ENCODE peak calls at places on chromosomes 13 and 19, in five cellular contexts. A is tibial nerve, I is fibroblast of mammary gland, N is fibroblast of the aortic adventitia, X is stomach. S is an unnamed sample.

GRCh38 chr13:58655086-58655485 is 1023.5 kb downstream of the PCDH17 start:
- DNase-seq in A (no peak), I (no peak), N (no peak), X (no peak), S (no peak)

GRCh38 chr13:63902141-63902540 is 2486.5 kb upstream of the PCDH20 start:
- DNase-seq in A (no peak), I (no peak), N (no peak), X (no peak), S (no peak)

GRCh38 chr19:7515091-7515470 is 822 bp upstream of the ZNF358 start:
- DNase-seq in A (no peak), I (no peak), N (no peak), X (peak), S (no peak)

GRCh38 chr19:42942187-42942789 is 5.3 kb upstream of the PSG7 start:
- DNase-seq in A (no peak), I (peak), N (peak), X (no peak), S (no peak)

GRCh38 chr13:94309997-94310842 is 169.3 kb downstream of the DCT start:
- DNase-seq in A (no peak), I (peak), N (peak), X (no peak), S (peak)

GRCh38 chr19:13825489-13826475 is 30.5 kb downstream of the ZSWIM4 start:
- DNase-seq in A (no peak), I (no peak), N (no peak), X (no peak), S (no peak)

GRCh38 chr19:7685546-7686445 is 5.2 kb downstream of the TRAPPC5 start:
- DNase-seq in A (no peak), I (no peak), N (no peak), X (no peak), S (no peak)

GRCh38 chr13:88601949-88602348 is 930.8 kb downstream of the SLITRK5 start:
- DNase-seq in A (no peak), I (no peak), N (no peak), X (no peak), S (no peak)

GRCh38 chr13:53873558-53873957 is 844.9 kb downstream of the OLFM4 start:
- DNase-seq in A (no peak), I (no peak), N (no peak), X (no peak), S (no peak)

GRCh38 chr19:41025871-41026270 is 34.8 kb downstream of the CYP2B6 start:
- DNase-seq in A (no peak), I (no peak), N (no peak), X (no peak), S (no peak)

GRCh38 chr19:33344210-33344609 is 29.3 kb upstream of the CEBPG start:
- DNase-seq in A (no peak), I (peak), N (peak), X (no peak), S (no peak)

GRCh38 chr19:9709305-9709704 is 34.4 kb upstream of the ZNF562 start:
- DNase-seq in A (no peak), I (no peak), N (no peak), X (no peak), S (no peak)

GRCh38 chr13:94415484-94415883 is 64.0 kb downstream of the DCT start:
- DNase-seq in A (no peak), I (no peak), N (no peak), X (no peak), S (no peak)

GRCh38 chr13:99972190-99972731 is 694 bp upstream of the ZIC5 start:
- DNase-seq in A (no peak), I (no peak), N (no peak), X (no peak), S (no peak)

GRCh38 chr13:99969934-99970760 is 1.4 kb downstream of the ZIC5 start:
- DNase-seq in A (no peak), I (peak), N (no peak), X (no peak), S (no peak)

GRCh38 chr13:99970761-99971575 is 599 bp downstream of the ZIC5 start:
- DNase-seq in A (no peak), I (no peak), N (no peak), X (no peak), S (no peak)

GRCh38 chr13:99973163-99973785 is 1.7 kb upstream of the ZIC5 start:
- DNase-seq in A (no peak), I (no peak), N (no peak), X (no peak), S (no peak)

GRCh38 chr13:99971576-99972189 is at the start of gene ZIC5:
- DNase-seq in A (no peak), I (no peak), N (no peak), X (no peak), S (peak)
- H3K4me3 ChIP-seq in A (no peak), I (no peak), N (no peak), X (peak), S (peak)

GRCh38 chr19:54415208-54415900 is at the start of gene TTYH1:
- DNase-seq in A (no peak), I (no peak), N (no peak), X (no peak), S (no peak)
- TF ChIP-seq CTCF in A (peak), I (no peak), N (peak), X (peak), S (no peak)

GRCh38 chr13:75759531-75759930 is 123.4 kb downstream of the LMO7 start:
- DNase-seq in A (no peak), I (no peak), N (no peak), X (no peak), S (no peak)

GRCh38 chr13:75762066-75762937 is 126.2 kb downstream of the LMO7 start:
- DNase-seq in A (no peak), I (peak), N (peak), X (peak), S (no peak)

GRCh38 chr13:75760182-75760981 is 124.3 kb downstream of the LMO7 start:
- DNase-seq in A (no peak), I (peak), N (no peak), X (peak), S (no peak)

GRCh38 chr13:75762967-75763366 is 126.8 kb downstream of the LMO7 start:
- DNase-seq in A (no peak), I (no peak), N (no peak), X (no peak), S (no peak)

DNA sequence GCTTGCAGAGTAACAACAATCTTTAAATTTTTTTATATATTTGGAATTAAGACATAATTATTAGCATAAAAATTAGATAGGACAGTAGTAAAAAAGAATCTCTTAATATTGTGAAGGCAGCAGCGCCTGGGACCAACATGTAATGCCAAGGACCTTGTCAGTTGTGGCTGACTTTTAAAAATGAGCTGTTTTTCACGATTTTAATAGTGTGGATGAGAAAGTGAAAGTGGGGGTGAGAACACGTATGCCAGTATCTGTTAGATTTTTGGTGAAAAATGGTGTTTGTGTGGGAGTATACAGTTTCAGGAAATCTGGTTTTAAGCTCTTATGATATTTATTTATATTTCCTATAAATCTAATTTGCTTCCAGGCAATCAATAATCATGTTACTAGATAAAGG is 125.2 kb downstream of the LMO7 start:
- DNase-seq in A (no peak), I (no peak), N (peak), X (no peak), S (no peak)
- H3K4me3 ChIP-seq in A (peak), I (peak), N (peak), X (peak), S (no peak)

GRCh38 chr19:38233740-38234251 is 9.8 kb upstream of the DPF1 start:
- DNase-seq in A (peak), I (peak), N (peak), X (peak), S (no peak)
- TF ChIP-seq CTCF in A (peak), I (peak), N (peak), X (peak), S (peak)

GRCh38 chr13:50690020-50690419 is 153.5 kb downstream of the DLEU7 start:
- DNase-seq in A (no peak), I (no peak), N (no peak), X (no peak), S (no peak)

GRCh38 chr13:50691682-50692263 is 151.7 kb downstream of the DLEU7 start:
- DNase-seq in A (no peak), I (no peak), N (peak), X (no peak), S (no peak)

GRCh38 chr13:50693755-50694154 is 149.7 kb downstream of the DLEU7 start:
- DNase-seq in A (no peak), I (no peak), N (peak), X (peak), S (peak)

GRCh38 chr13:50691176-50691681 is 152.3 kb downstream of the DLEU7 start:
- DNase-seq in A (no peak), I (no peak), N (peak), X (no peak), S (no peak)

GRCh38 chr13:50692396-50692915 is 151.0 kb downstream of the DLEU7 start:
- DNase-seq in A (no peak), I (no peak), N (no peak), X (no peak), S (no peak)
- H3K4me3 ChIP-seq in A (no peak), I (no peak), N (no peak), X (no peak), S (no peak)

GRCh38 chr13:43238341-43239083 is 215.1 kb downstream of the DNAJC15 start:
- DNase-seq in A (no peak), I (no peak), N (no peak), X (no peak), S (no peak)
- TF ChIP-seq CTCF in A (no peak), I (no peak), N (no peak), X (no peak), S (no peak)

DNA sequence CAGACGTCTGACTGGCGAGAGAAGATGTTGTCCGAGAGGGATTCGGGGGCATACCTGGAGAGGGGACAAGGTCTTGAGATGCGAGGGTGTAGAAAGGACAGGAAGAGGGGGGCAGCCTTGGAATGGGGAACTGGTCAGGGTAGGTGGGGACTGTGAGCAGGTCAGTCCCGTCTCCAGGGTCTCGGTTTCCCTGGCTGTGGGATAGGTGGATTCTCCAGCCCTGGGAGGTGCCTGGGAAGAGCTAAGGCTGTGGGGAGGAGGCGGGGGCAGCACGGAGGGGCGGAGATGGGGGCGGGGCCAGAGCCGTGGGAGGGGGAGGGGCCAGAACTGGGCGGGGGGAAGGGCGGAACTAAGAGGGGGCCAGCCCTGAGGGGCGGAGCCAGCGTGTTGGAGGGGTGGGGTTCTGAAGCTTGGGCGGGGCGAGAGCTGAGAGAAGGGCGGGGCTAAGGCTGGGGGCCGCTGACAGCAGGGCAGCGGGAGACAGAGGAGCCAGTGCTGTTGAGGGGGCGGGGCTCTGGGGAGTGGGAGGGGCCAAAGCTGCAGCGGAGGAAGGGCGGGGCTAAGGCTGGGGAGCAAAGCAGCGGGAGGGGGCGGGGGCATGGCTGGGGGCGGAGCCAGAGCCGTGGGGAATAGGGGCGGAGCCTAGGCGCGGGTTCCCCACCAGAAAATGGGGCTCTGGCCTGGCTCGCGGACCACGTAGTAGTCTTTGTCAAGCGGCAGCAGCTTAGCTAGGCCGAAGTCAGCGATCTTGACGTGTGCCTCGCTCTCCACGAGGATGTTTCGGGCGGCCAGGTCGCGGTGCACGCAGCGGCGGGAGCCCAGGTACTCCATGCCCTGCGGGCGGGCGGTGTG is 9.5 kb upstream of the INSL3 start:
- DNase-seq in A (peak), I (peak), N (peak), X (peak), S (no peak)
- H3K4me3 ChIP-seq in A (no peak), I (peak), N (peak), X (peak), S (peak)

DNA sequence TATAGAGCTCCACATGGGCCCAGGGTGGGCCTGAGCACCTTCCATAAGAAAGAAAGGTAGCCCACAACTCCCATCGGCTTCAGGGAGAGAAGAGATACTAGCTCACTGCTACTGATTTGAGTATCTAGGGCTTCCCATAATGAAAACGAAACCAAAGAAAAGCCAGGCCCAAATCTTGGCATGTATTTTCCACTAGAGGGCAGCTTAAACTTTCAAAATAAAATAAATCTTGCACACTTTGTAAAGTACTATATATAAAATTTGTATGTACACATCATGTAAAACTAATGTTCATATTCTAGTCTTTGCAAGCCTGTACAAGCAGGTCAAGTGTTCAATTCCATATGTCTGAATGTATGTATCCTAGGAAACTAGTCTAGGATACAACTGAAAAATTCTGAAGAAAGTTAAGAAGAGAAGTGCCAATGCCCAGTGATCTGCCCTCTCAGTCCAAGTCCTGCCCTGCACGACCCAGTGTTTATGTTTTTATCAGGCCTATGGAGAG is 475.9 kb downstream of the UQCRFS1 start:
- DNase-seq in A (no peak), I (peak), N (peak), X (no peak), S (peak)
- TF ChIP-seq CTCF in A (peak), I (peak), N (peak), X (peak), S (peak)